ENCODE peak calls at places on chromosomes 11 and 22, in ten cellular contexts. N is CD8-positive, alpha-beta T cell; U is HFF-Myc; E is left ventricle myocardium inferior; Y is effector memory CD4-positive, alpha-beta T cell; J is OCI-M1; M is endothelial cell; Q is MM.1S; R is amniotic stem cell; K is NCI-H1930. X is an unnamed sample.

GRCh38 chr11:76670475-76671235 is at the start of gene LRRC32:
- DNase-seq in N (no peak), U (no peak), E (peak), Y (no peak), J (peak), M (peak), Q (no peak), R (no peak), K (peak), X (no peak)

GRCh38 chr11:69487849-69488542 is 6.5 kb downstream of the LINC01488 start:
- DNase-seq in N (no peak), U (no peak), E (peak), Y (no peak), J (no peak), M (no peak), Q (no peak), R (no peak), K (no peak), X (no peak)

GRCh38 chr11:71101046-71101445 is 151.3 kb downstream of the SHANK2 start:
- DNase-seq in N (no peak), U (no peak), E (no peak), Y (no peak), J (no peak), M (no peak), Q (no peak), R (no peak), K (no peak), X (no peak)

GRCh38 chr22:49429066-49429465 is 398.6 kb downstream of the BRD1 start:
- DNase-seq in N (peak), U (no peak), E (no peak), Y (no peak), J (no peak), M (no peak), Q (no peak), R (no peak), K (no peak), X (no peak)

GRCh38 chr11:107054391-107054790 is 36.1 kb upstream of the GUCY1A2 start:
- DNase-seq in N (no peak), U (no peak), E (no peak), Y (no peak), J (no peak), M (no peak), Q (no peak), R (no peak), K (no peak), X (no peak)

GRCh38 chr11:64652586-64653387 is 61.8 kb downstream of the SLC22A12 start:
- DNase-seq in N (peak), U (peak), E (peak), Y (peak), J (peak), M (peak), Q (peak), R (peak), K (peak), X (peak)

GRCh38 chr11:46315033-46315738 is 32.1 kb upstream of the DGKZ start:
- DNase-seq in N (peak), U (no peak), E (peak), Y (peak), J (peak), M (peak), Q (peak), R (no peak), K (peak), X (peak)

GRCh38 chr11:36034572-36035331 is 90.9 kb downstream of the LDLRAD3 start:
- DNase-seq in N (no peak), U (peak), E (no peak), Y (no peak), J (no peak), M (no peak), Q (no peak), R (peak), K (no peak), X (no peak)

GRCh38 chr22:46453006-46453828 is 84.2 kb downstream of the CELSR1 start:
- DNase-seq in N (no peak), U (no peak), E (no peak), Y (no peak), J (no peak), M (no peak), Q (no peak), R (no peak), K (no peak), X (no peak)